ENCODE peak calls at places on chromosomes 1 and 21, in four cellular contexts. One of them, this sample, is unnamed. For H3K9me3, the result is how much of the 10 kb centered on the place peaks cover.

GRCh38 chr1:242890211-242890741 is 364.8 kb downstream of the CEP170 start:
- DNase-seq in neuronal stem cell: peak
- DNase-seq in H9: peak
- DNase-seq in IMR-90: no peak
- DNase-seq in this sample: peak

GRCh38 chr1:33334081-33334552 is 13.2 kb upstream of the A3GALT2 start:
- DNase-seq in neuronal stem cell: no peak
- DNase-seq in H9: no peak
- DNase-seq in IMR-90: no peak
- DNase-seq in this sample: no peak

GRCh38 chr1:48066951-48067350 is 69.8 kb upstream of the TRABD2B start:
- DNase-seq in IMR-90: no peak
- DNase-seq in H9: no peak
- DNase-seq in neuronal stem cell: no peak
- DNase-seq in this sample: no peak

GRCh38 chr1:41514381-41514780 is 29.9 kb upstream of the EDN2 start:
- DNase-seq in H9: no peak
- DNase-seq in IMR-90: no peak
- DNase-seq in neuronal stem cell: no peak
- DNase-seq in this sample: peak

GRCh38 chr21:37532868-37533780 is 166.6 kb downstream of the DYRK1A start:
- DNase-seq in IMR-90: peak
- DNase-seq in neuronal stem cell: no peak
- DNase-seq in H9: no peak
- DNase-seq in this sample: peak

GRCh38 chr1:225406976-225407725 is 20.7 kb downstream of the LBR start:
- DNase-seq in neuronal stem cell: no peak
- DNase-seq in IMR-90: no peak
- DNase-seq in H9: no peak
- DNase-seq in this sample: no peak

GRCh38 chr21:43355196-43355924 is 71.6 kb downstream of the SIK1 start:
- DNase-seq in H9: no peak
- DNase-seq in neuronal stem cell: no peak
- DNase-seq in IMR-90: no peak
- DNase-seq in this sample: no peak

GRCh38 chr1:199073166-199073565 is 434.3 kb downstream of the PTPRC start:
- DNase-seq in neuronal stem cell: no peak
- DNase-seq in IMR-90: no peak
- DNase-seq in H9: no peak
- DNase-seq in this sample: peak

GRCh38 chr1:209190591-209191241 is 392.8 kb upstream of the CAMK1G start:
- DNase-seq in IMR-90: no peak
- DNase-seq in H9: peak
- DNase-seq in neuronal stem cell: peak
- DNase-seq in this sample: peak

GRCh38 chr1:119988316-119989067 is 81.0 kb downstream of the NOTCH2 start:
- DNase-seq in IMR-90: peak
- DNase-seq in H9: no peak
- DNase-seq in neuronal stem cell: no peak
- DNase-seq in this sample: peak

GRCh38 chr1:2320760-2321159 is 70.6 kb downstream of the MORN1 start:
- DNase-seq in H9: no peak
- DNase-seq in neuronal stem cell: no peak
- DNase-seq in IMR-90: no peak
- DNase-seq in this sample: no peak
- H3K4ac ChIP-seq in H9: no peak
- H3K4ac ChIP-seq in neuronal stem cell: peak
- H3K4ac ChIP-seq in IMR-90: no peak
- H3K4ac ChIP-seq in this sample: no peak

GRCh38 chr21:23900727-23901126 is 1706.6 kb downstream of the MRPL39 start:
- DNase-seq in H9: no peak
- DNase-seq in IMR-90: no peak
- DNase-seq in neuronal stem cell: no peak
- DNase-seq in this sample: no peak

DNA sequence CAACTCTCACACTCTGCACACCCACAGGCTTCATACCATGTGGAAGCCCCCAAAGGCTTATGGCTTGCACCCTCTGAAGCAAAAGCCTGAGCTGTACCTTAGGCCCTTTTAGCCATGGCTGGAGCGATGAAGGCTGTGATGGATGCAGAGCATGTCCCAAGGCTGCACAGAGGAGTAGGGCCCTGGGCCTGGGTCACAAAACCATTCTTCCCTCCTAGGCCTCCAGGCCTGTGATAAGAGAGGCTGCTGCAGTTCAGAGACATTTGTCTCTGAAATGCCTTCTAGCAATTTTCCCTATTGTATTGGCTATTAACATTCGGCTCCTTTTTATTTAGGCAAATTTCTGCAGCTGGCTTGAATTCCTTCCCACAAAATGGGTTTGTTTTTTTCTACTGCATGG is 1707.7 kb downstream of the MRPL39 start:
- DNase-seq in IMR-90: no peak
- DNase-seq in neuronal stem cell: no peak
- DNase-seq in H9: no peak
- DNase-seq in this sample: no peak
- H3K9me3 ChIP-seq in IMR-90: under half
- H3K9me3 ChIP-seq in neuronal stem cell: under half
- H3K9me3 ChIP-seq in H9: under half
- H3K9me3 ChIP-seq in this sample: under half

GRCh38 chr1:210655511-210655910 is 326.8 kb downstream of the HHAT start:
- DNase-seq in IMR-90: peak
- DNase-seq in H9: no peak
- DNase-seq in neuronal stem cell: no peak
- DNase-seq in this sample: peak

GRCh38 chr1:210652329-210652954 is 323.7 kb downstream of the HHAT start:
- DNase-seq in neuronal stem cell: no peak
- DNase-seq in H9: no peak
- DNase-seq in IMR-90: no peak
- DNase-seq in this sample: no peak

GRCh38 chr1:210654176-210654786 is 325.6 kb downstream of the HHAT start:
- DNase-seq in H9: no peak
- DNase-seq in IMR-90: no peak
- DNase-seq in neuronal stem cell: no peak
- DNase-seq in this sample: no peak

GRCh38 chr1:210650403-210650802 is 321.7 kb downstream of the HHAT start:
- DNase-seq in IMR-90: no peak
- DNase-seq in neuronal stem cell: no peak
- DNase-seq in H9: no peak
- DNase-seq in this sample: no peak

DNA sequence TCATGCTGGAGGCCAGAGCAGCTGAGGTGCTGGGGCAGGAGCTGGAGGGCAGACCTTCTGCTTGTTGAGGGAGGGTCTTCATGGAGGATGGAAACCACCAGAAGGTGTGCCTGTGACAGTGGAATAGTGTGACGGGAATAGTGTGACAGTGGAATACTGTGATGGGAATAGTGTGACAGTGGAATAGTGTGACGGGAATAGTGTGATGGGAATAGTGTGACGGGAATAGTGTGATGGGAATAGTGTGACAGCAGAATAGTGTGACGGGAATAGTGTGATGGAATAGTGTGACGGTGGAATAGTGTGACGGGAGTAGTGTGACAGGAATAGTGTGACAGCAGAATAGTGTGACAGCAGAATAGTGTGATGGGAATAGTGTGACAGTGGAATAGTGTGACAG is 325.1 kb downstream of the HHAT start:
- DNase-seq in neuronal stem cell: peak
- DNase-seq in IMR-90: peak
- DNase-seq in H9: no peak
- DNase-seq in this sample: no peak
- H3K4ac ChIP-seq in neuronal stem cell: no peak
- H3K4ac ChIP-seq in IMR-90: no peak
- H3K4ac ChIP-seq in H9: no peak
- H3K4ac ChIP-seq in this sample: no peak

GRCh38 chr1:40449684-40450490 is at the start of gene ZFP69B:
- DNase-seq in H9: peak
- DNase-seq in IMR-90: peak
- DNase-seq in neuronal stem cell: peak
- DNase-seq in this sample: peak

GRCh38 chr1:40451238-40451585 is 936 bp downstream of the ZFP69B start:
- DNase-seq in IMR-90: no peak
- DNase-seq in neuronal stem cell: no peak
- DNase-seq in H9: no peak
- DNase-seq in this sample: no peak

GRCh38 chr1:40450491-40451237 is 388 bp downstream of the ZFP69B start:
- DNase-seq in H9: peak
- DNase-seq in IMR-90: peak
- DNase-seq in neuronal stem cell: no peak
- DNase-seq in this sample: no peak

GRCh38 chr1:40454873-40455272 is 4.6 kb downstream of the ZFP69B start:
- DNase-seq in H9: no peak
- DNase-seq in IMR-90: no peak
- DNase-seq in neuronal stem cell: no peak
- DNase-seq in this sample: no peak
- H3K9me3 ChIP-seq in H9: under half
- H3K9me3 ChIP-seq in IMR-90: under half
- H3K9me3 ChIP-seq in neuronal stem cell: half or more
- H3K9me3 ChIP-seq in this sample: under half

DNA sequence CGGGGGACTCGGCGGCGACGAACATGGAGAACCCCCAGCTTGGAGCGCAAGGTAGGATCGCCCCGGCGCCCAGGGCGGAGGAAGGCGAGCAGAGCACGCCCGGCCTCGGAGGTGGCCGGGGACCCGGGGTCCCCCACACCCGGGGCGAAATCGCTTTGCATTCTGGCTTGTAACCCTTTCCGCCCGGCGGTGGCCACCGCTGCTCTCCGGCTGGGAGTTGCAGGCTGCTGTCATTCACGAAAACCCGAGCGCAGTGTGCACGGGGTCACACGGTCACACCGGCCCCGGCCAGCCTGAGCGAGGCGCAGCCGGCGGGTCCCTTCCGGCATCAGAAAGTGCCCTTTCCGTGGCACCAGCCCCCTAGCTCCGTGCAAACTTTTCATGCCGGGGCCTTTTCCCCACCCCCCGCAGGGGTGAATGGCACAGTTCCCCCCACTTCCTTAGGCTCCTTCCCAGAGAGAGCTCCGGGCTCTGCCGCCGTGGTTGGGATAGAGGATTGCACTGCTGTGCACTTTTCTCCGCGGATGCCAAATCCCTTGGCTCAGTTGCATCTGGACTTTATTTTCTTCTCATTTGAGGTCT is 779 bp downstream of the KAZN start:
- DNase-seq in IMR-90: no peak
- DNase-seq in neuronal stem cell: peak
- DNase-seq in H9: peak
- DNase-seq in this sample: peak
- H3K4ac ChIP-seq in IMR-90: no peak
- H3K4ac ChIP-seq in neuronal stem cell: no peak
- H3K4ac ChIP-seq in H9: no peak
- H3K4ac ChIP-seq in this sample: peak

GRCh38 chr1:11507309-11507708 is 28.4 kb downstream of the DISP3 start:
- DNase-seq in IMR-90: no peak
- DNase-seq in neuronal stem cell: no peak
- DNase-seq in H9: no peak
- DNase-seq in this sample: no peak
- H3K9me3 ChIP-seq in IMR-90: under half
- H3K9me3 ChIP-seq in neuronal stem cell: under half
- H3K9me3 ChIP-seq in H9: under half
- H3K9me3 ChIP-seq in this sample: under half

DNA sequence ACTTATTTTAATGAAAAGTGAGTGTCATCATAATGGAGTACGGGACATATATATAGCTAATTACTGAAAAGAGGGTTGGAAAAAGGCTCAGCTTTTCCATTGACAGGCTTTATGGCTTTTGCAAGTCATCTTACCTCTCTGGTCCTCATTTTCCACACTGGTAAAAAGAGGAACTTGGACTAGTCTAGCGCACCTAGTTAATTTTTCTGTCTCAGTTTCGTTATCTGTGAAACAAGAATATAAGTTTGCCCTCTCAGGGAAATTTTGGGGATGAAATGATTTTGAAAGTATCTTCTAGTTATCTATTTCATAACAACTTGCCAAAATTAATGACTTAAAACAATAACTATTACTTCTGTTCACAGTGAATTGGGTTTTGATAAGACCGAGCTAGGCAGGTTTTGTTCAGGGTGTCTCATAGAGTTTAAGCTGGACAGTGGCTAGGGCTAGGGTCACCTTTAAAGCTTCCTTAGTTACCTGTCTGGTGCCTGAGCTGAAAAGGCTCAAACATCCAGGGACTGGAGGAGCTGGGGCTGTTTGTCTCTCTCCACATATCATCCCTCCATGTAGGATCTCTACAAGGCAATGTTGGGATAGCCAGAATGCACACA is 91.7 kb downstream of the TYW3 start:
- DNase-seq in neuronal stem cell: no peak
- DNase-seq in H9: no peak
- DNase-seq in IMR-90: no peak
- DNase-seq in this sample: no peak
- H3K4ac ChIP-seq in neuronal stem cell: no peak
- H3K4ac ChIP-seq in H9: no peak
- H3K4ac ChIP-seq in IMR-90: no peak
- H3K4ac ChIP-seq in this sample: no peak